ENCODE peak calls at places on chromosomes 2 and 18, in seven cellular contexts. One of them, this sample, is unnamed.

GRCh38 chr2:25025996-25026530 is 15.8 kb upstream of the EFR3B start:
- DNase-seq in breast epithelium: no peak
- DNase-seq in tibial nerve: no peak
- DNase-seq in CD4-positive, CD25-positive, alpha-beta regulatory T cell: no peak
- DNase-seq in suprapubic skin: no peak
- DNase-seq in lower lobe of right lung: no peak
- DNase-seq in right lobe of liver: no peak
- DNase-seq in this sample: no peak

GRCh38 chr2:29196792-29197788 is 81.9 kb downstream of the CLIP4 start:
- DNase-seq in breast epithelium: peak; percentile 69
- DNase-seq in tibial nerve: peak; percentile 53
- DNase-seq in CD4-positive, CD25-positive, alpha-beta regulatory T cell: peak; percentile 75
- DNase-seq in suprapubic skin: no peak
- DNase-seq in lower lobe of right lung: peak; percentile 67
- DNase-seq in right lobe of liver: peak; percentile 67
- DNase-seq in this sample: peak; percentile 84

GRCh38 chr18:13653746-13654455 is 72.5 kb downstream of the FAM210A start:
- DNase-seq in breast epithelium: no peak
- DNase-seq in tibial nerve: no peak
- DNase-seq in CD4-positive, CD25-positive, alpha-beta regulatory T cell: no peak
- DNase-seq in suprapubic skin: no peak
- DNase-seq in lower lobe of right lung: no peak
- DNase-seq in right lobe of liver: no peak
- DNase-seq in this sample: no peak

GRCh38 chr18:24369420-24369819 is 28.2 kb downstream of the OSBPL1A start:
- DNase-seq in breast epithelium: no peak
- DNase-seq in tibial nerve: no peak
- DNase-seq in CD4-positive, CD25-positive, alpha-beta regulatory T cell: no peak
- DNase-seq in suprapubic skin: no peak
- DNase-seq in lower lobe of right lung: no peak
- DNase-seq in right lobe of liver: no peak
- DNase-seq in this sample: no peak

GRCh38 chr2:172950565-172950964 is 125.1 kb upstream of the MAP3K20 start:
- DNase-seq in breast epithelium: no peak
- DNase-seq in tibial nerve: no peak
- DNase-seq in CD4-positive, CD25-positive, alpha-beta regulatory T cell: no peak
- DNase-seq in suprapubic skin: no peak
- DNase-seq in lower lobe of right lung: no peak
- DNase-seq in right lobe of liver: no peak
- DNase-seq in this sample: no peak

GRCh38 chr2:156883828-156884615 is 373.5 kb upstream of the GALNT5 start:
- DNase-seq in breast epithelium: no peak
- DNase-seq in tibial nerve: no peak
- DNase-seq in CD4-positive, CD25-positive, alpha-beta regulatory T cell: no peak
- DNase-seq in suprapubic skin: no peak
- DNase-seq in lower lobe of right lung: no peak
- DNase-seq in right lobe of liver: no peak
- DNase-seq in this sample: no peak

GRCh38 chr2:71671203-71671602 is 217.8 kb downstream of the DYSF start:
- DNase-seq in breast epithelium: no peak
- DNase-seq in tibial nerve: no peak
- DNase-seq in CD4-positive, CD25-positive, alpha-beta regulatory T cell: no peak
- DNase-seq in suprapubic skin: no peak
- DNase-seq in lower lobe of right lung: no peak
- DNase-seq in right lobe of liver: no peak
- DNase-seq in this sample: no peak

GRCh38 chr2:12350821-12351220 is 365.9 kb upstream of the TRIB2 start:
- DNase-seq in breast epithelium: no peak
- DNase-seq in tibial nerve: no peak
- DNase-seq in CD4-positive, CD25-positive, alpha-beta regulatory T cell: no peak
- DNase-seq in suprapubic skin: no peak
- DNase-seq in lower lobe of right lung: no peak
- DNase-seq in right lobe of liver: no peak
- DNase-seq in this sample: no peak

GRCh38 chr2:224927671-224928173 is 114.5 kb downstream of the DOCK10 start:
- DNase-seq in breast epithelium: no peak
- DNase-seq in tibial nerve: no peak
- DNase-seq in CD4-positive, CD25-positive, alpha-beta regulatory T cell: peak; percentile 84
- DNase-seq in suprapubic skin: no peak
- DNase-seq in lower lobe of right lung: peak; percentile 54
- DNase-seq in right lobe of liver: no peak
- DNase-seq in this sample: peak; percentile 81

GRCh38 chr2:7704296-7704865 is 787.2 kb downstream of the RNF144A start:
- DNase-seq in breast epithelium: no peak
- DNase-seq in tibial nerve: no peak
- DNase-seq in CD4-positive, CD25-positive, alpha-beta regulatory T cell: no peak
- DNase-seq in suprapubic skin: no peak
- DNase-seq in lower lobe of right lung: no peak
- DNase-seq in right lobe of liver: no peak
- DNase-seq in this sample: no peak

DNA sequence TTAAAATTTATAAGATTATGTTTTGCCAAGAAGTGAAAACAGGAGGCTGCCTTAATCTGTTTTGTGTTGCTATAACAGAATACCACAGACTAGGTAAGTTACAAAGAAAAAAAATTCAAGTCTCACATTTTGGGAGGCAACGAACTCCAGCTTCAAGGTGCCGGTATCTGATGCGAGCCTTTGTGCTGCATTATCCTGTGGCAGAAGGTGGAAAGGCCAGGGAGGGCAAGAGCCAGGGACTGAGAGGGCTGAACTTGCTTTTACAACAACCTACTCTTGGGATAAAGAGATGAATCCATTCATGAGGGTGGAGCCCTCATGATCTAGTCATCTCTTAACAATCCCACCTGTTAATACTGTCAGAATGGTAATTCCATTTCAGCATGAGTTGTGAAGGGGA is 3.6 kb downstream of the MTX2 start:
- DNase-seq in breast epithelium: no peak
- DNase-seq in tibial nerve: no peak
- DNase-seq in CD4-positive, CD25-positive, alpha-beta regulatory T cell: no peak
- DNase-seq in suprapubic skin: no peak
- DNase-seq in lower lobe of right lung: no peak
- DNase-seq in right lobe of liver: no peak
- DNase-seq in this sample: no peak
- H3K4me1 ChIP-seq in breast epithelium: no peaks in the 10 kb centered on the region
- H3K4me1 ChIP-seq in tibial nerve: no peaks in the 10 kb centered on the region
- H3K4me1 ChIP-seq in CD4-positive, CD25-positive, alpha-beta regulatory T cell: peaks cover 14% of the 10 kb centered on the region
- H3K4me1 ChIP-seq in suprapubic skin: peaks cover 12% of the 10 kb centered on the region
- H3K4me1 ChIP-seq in lower lobe of right lung: peaks cover 10% of the 10 kb centered on the region
- H3K4me1 ChIP-seq in right lobe of liver: peaks cover 6% of the 10 kb centered on the region
- H3K4me1 ChIP-seq in this sample: peaks cover 12% of the 10 kb centered on the region

DNA sequence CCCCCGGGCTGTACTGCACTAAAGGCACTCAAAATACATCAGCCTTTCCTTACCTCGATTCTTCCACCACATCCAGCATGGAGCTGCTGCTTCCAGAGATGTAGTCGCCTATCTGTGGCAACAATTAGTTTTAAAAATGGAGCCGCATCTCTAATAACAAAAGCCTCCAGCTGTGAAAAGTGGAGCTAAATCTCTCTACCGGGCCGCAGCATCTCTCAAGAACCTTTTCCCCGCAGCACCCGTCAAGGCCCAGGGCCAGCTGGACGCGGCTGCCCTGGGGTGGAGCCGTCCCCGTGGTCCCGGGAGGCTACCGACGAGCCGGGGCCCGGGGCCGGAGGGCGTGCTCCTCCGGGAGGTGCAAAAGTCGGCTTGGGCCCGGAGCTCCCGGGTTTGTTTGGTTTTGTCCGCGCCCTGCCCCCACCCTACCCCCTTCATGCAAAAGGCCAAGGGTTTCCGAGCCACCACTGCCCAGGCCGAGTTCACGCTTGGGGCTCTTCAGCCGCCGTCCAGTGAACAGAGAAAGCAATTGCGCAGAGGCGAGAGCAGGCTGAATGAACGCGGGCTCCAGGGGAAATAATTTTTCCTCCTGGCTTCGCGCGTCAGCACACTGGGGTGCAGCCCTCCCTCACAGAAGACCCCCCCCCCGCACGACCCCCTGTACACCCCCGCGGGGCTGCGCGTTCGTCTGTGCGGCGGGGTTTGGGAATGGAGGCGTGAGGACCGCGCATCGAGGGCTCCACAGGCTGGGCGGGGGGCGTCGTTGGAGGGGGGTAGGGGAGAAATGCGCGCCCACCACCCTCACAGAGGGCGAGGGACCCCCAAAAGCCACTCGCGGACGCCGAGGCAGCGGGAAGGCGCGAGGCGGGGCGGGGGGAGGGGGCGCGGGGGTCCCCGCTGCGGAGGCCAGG is 554 bp upstream of the GREB1L start:
- DNase-seq in breast epithelium: no peak
- DNase-seq in tibial nerve: no peak
- DNase-seq in CD4-positive, CD25-positive, alpha-beta regulatory T cell: no peak
- DNase-seq in suprapubic skin: no peak
- DNase-seq in lower lobe of right lung: no peak
- DNase-seq in right lobe of liver: peak; percentile 92
- DNase-seq in this sample: no peak
- H3K4me3 ChIP-seq in breast epithelium: peak overlapping the region; percentile 85
- H3K4me3 ChIP-seq in tibial nerve: peak overlapping the region; percentile 71
- H3K4me3 ChIP-seq in CD4-positive, CD25-positive, alpha-beta regulatory T cell: no peak overlapping the region
- H3K4me3 ChIP-seq in suprapubic skin: peak overlapping the region; percentile 58
- H3K4me3 ChIP-seq in lower lobe of right lung: peak overlapping the region; percentile 57
- H3K4me3 ChIP-seq in right lobe of liver: peak overlapping the region; percentile 76
- H3K4me3 ChIP-seq in this sample: no peak overlapping the region

DNA sequence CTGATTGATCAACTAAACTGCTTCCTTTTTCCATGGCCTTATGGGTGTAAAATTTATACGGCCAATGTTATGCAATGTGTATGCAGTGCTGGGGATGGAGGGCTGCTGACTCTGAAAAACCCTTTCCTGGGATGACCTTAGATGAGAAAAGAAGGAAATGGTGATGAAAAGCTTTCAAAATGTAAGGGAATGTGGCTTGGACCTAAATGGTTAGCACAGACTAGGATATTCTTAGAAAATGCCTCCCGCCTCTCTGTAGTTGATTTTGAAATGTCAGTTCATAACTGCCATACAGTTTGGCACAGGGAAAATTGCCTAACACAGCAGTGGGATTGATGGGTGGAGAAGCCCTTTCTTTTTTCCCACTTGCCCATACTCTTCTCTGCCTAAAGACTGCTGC is 9.4 kb upstream of the B3GNT2 start:
- DNase-seq in breast epithelium: no peak
- DNase-seq in tibial nerve: no peak
- DNase-seq in CD4-positive, CD25-positive, alpha-beta regulatory T cell: no peak
- DNase-seq in suprapubic skin: no peak
- DNase-seq in lower lobe of right lung: no peak
- DNase-seq in right lobe of liver: no peak
- DNase-seq in this sample: no peak
- H3K27ac ChIP-seq in breast epithelium: no peak overlapping the region
- H3K27ac ChIP-seq in tibial nerve: no peak overlapping the region
- H3K27ac ChIP-seq in CD4-positive, CD25-positive, alpha-beta regulatory T cell: no peak overlapping the region
- H3K27ac ChIP-seq in suprapubic skin: peak overlapping the region; percentile 29
- H3K27ac ChIP-seq in lower lobe of right lung: no peak overlapping the region
- H3K27ac ChIP-seq in right lobe of liver: no peak overlapping the region
- H3K27ac ChIP-seq in this sample: no peak overlapping the region

GRCh38 chr2:237429761-237430160 is 15.8 kb upstream of the COL6A3 start:
- DNase-seq in breast epithelium: no peak
- DNase-seq in tibial nerve: no peak
- DNase-seq in CD4-positive, CD25-positive, alpha-beta regulatory T cell: no peak
- DNase-seq in suprapubic skin: no peak
- DNase-seq in lower lobe of right lung: peak; percentile 88
- DNase-seq in right lobe of liver: no peak
- DNase-seq in this sample: peak; percentile 31
- H3K4me1 ChIP-seq in breast epithelium: no peaks in the 10 kb centered on the region
- H3K4me1 ChIP-seq in tibial nerve: no peaks in the 10 kb centered on the region
- H3K4me1 ChIP-seq in CD4-positive, CD25-positive, alpha-beta regulatory T cell: peaks cover 56% of the 10 kb centered on the region
- H3K4me1 ChIP-seq in suprapubic skin: peaks cover 9% of the 10 kb centered on the region
- H3K4me1 ChIP-seq in lower lobe of right lung: peaks cover 5% of the 10 kb centered on the region
- H3K4me1 ChIP-seq in right lobe of liver: no peaks in the 10 kb centered on the region
- H3K4me1 ChIP-seq in this sample: peaks cover 64% of the 10 kb centered on the region

GRCh38 chr2:60843006-60843405 is 38.4 kb upstream of the REL start:
- DNase-seq in breast epithelium: no peak
- DNase-seq in tibial nerve: no peak
- DNase-seq in CD4-positive, CD25-positive, alpha-beta regulatory T cell: no peak
- DNase-seq in suprapubic skin: no peak
- DNase-seq in lower lobe of right lung: no peak
- DNase-seq in right lobe of liver: no peak
- DNase-seq in this sample: no peak
- H3K4me3 ChIP-seq in breast epithelium: no peak overlapping the region
- H3K4me3 ChIP-seq in tibial nerve: no peak overlapping the region
- H3K4me3 ChIP-seq in CD4-positive, CD25-positive, alpha-beta regulatory T cell: no peak overlapping the region
- H3K4me3 ChIP-seq in suprapubic skin: no peak overlapping the region
- H3K4me3 ChIP-seq in lower lobe of right lung: no peak overlapping the region
- H3K4me3 ChIP-seq in right lobe of liver: no peak overlapping the region
- H3K4me3 ChIP-seq in this sample: no peak overlapping the region